ENCODE peak calls at places on chromosome 16, in five cellular contexts. S is tibial nerve, Z is body of pancreas, U is IMR-90, I is stomach. T is an unnamed sample.

GRCh38 chr16:12896562-12896961 is 4.8 kb upstream of the SHISA9 start:
- DNase-seq in U (no peak), I (no peak), Z (no peak), S (no peak), T (no peak)

GRCh38 chr16:47732122-47732805 is 271.1 kb downstream of the PHKB start:
- DNase-seq in S (no peak), Z (no peak), U (peak), I (no peak), T (no peak)

GRCh38 chr16:74570412-74571301 is 36.3 kb downstream of the GLG1 start:
- DNase-seq in S (no peak), U (peak), I (no peak), Z (no peak), T (peak)

GRCh38 chr16:1839554-1839953 is 12.5 kb downstream of the FAHD1 start:
- DNase-seq in I (no peak), S (no peak), Z (no peak), U (peak), T (no peak)

GRCh38 chr16:9302102-9302501 is 210.7 kb downstream of the HAPSTR1 start:
- DNase-seq in I (no peak), U (no peak), S (no peak), Z (peak), T (peak)

GRCh38 chr16:84156342-84156784 is 11.3 kb downstream of the DNAAF1 start:
- DNase-seq in Z (no peak), S (no peak), I (no peak), U (no peak), T (no peak)

GRCh38 chr16:54370653-54371052 is 84.1 kb upstream of the IRX3 start:
- DNase-seq in Z (no peak), U (no peak), I (no peak), S (no peak), T (no peak)

GRCh38 chr16:28495098-28495793 is 803 bp downstream of the APOBR start:
- DNase-seq in S (no peak), I (no peak), Z (no peak), U (no peak), T (peak)

GRCh38 chr16:71855937-71856662 is 10.3 kb downstream of the ATXN1L start:
- DNase-seq in S (no peak), I (no peak), Z (no peak), U (no peak), T (no peak)

GRCh38 chr16:4261557-4262172 is 11.2 kb downstream of the TFAP4 start:
- DNase-seq in Z (peak), I (no peak), S (no peak), U (peak), T (no peak)

GRCh38 chr16:22264786-22265185 is 32.4 kb upstream of the POLR3E start:
- DNase-seq in S (no peak), Z (no peak), U (no peak), I (no peak), T (no peak)

GRCh38 chr16:31476305-31477219 is 4.6 kb downstream of the TGFB1I1 start:
- DNase-seq in S (peak), Z (peak), I (peak), U (no peak), T (peak)

GRCh38 chr16:84386044-84386443 is 17.7 kb downstream of the ATP2C2 start:
- DNase-seq in Z (no peak), I (no peak), U (no peak), S (no peak), T (no peak)

GRCh38 chr16:11796227-11797165 is 562 bp downstream of the ZC3H7A start:
- DNase-seq in I (peak), U (peak), Z (peak), S (peak), T (peak)

GRCh38 chr16:2486645-2487516 is 12.0 kb downstream of the TBC1D24 start:
- DNase-seq in U (peak), S (no peak), Z (peak), I (peak), T (peak)

GRCh38 chr16:73014768-73015167 is 33.2 kb downstream of the ZFHX3 start:
- DNase-seq in I (no peak), U (no peak), S (no peak), Z (peak), T (no peak)

GRCh38 chr16:10895053-10895946 is 18.3 kb downstream of the CIITA start:
- DNase-seq in U (peak), S (peak), Z (no peak), I (no peak), T (no peak)

GRCh38 chr16:22123146-22123545 is 30.8 kb downstream of the VWA3A start:
- DNase-seq in S (no peak), Z (no peak), U (no peak), I (no peak), T (no peak)

GRCh38 chr16:83653785-83654184 is 154.0 kb upstream of the HSBP1 start:
- DNase-seq in Z (no peak), I (no peak), S (no peak), U (peak), T (no peak)

GRCh38 chr16:6728381-6728780 is 604.3 kb upstream of the RBFOX1 start:
- DNase-seq in Z (no peak), S (no peak), U (no peak), I (no peak), T (no peak)

GRCh38 chr16:27745348-27745747 is 195.4 kb downstream of the KATNIP start:
- DNase-seq in I (no peak), Z (no peak), U (peak), S (no peak), T (no peak)

GRCh38 chr16:72673118-72673517 is 374.8 kb downstream of the ZFHX3 start:
- DNase-seq in S (no peak), U (peak), Z (no peak), I (no peak), T (no peak)

GRCh38 chr16:74606521-74607309 is at the start of gene GLG1:
- DNase-seq in S (peak), U (peak), Z (peak), I (peak), T (peak)

GRCh38 chr16:80027007-80027965 is 426.7 kb upstream of the MAF start:
- DNase-seq in U (peak), Z (peak), S (peak), I (peak), T (peak)

GRCh38 chr16:30430428-30430970 is 669 bp upstream of the DCTPP1 start:
- DNase-seq in S (no peak), I (no peak), Z (no peak), U (no peak), T (no peak)

GRCh38 chr16:85196976-85197375 is 84.7 kb upstream of the CIBAR2 start:
- DNase-seq in Z (no peak), U (no peak), I (no peak), S (no peak), T (no peak)

GRCh38 chr16:65445313-65446260 is 323.7 kb upstream of the CDH11 start:
- DNase-seq in U (no peak), Z (no peak), I (no peak), S (no peak), T (no peak)

GRCh38 chr16:70692130-70692470 is 6.2 kb upstream of the MTSS2 start:
- DNase-seq in U (no peak), Z (no peak), I (no peak), S (no peak), T (no peak)
- TF ChIP-seq POLR2A in U (no peak), Z (no peak), I (no peak), S (no peak), T (no peak)

GRCh38 chr16:57497121-57497520 is 10.8 kb upstream of the DOK4 start:
- DNase-seq in S (no peak), Z (no peak), I (no peak), U (no peak), T (peak)
- H3K4me3 ChIP-seq in S (no peak), Z (no peak), I (no peak), U (no peak), T (no peak)

GRCh38 chr16:59849716-59850115 is 1115.6 kb upstream of the GOT2 start:
- DNase-seq in U (no peak), S (no peak), Z (no peak), I (no peak), T (no peak)
- TF ChIP-seq CTCF in U (no peak), S (no peak), Z (no peak), I (no peak), T (no peak)

DNA sequence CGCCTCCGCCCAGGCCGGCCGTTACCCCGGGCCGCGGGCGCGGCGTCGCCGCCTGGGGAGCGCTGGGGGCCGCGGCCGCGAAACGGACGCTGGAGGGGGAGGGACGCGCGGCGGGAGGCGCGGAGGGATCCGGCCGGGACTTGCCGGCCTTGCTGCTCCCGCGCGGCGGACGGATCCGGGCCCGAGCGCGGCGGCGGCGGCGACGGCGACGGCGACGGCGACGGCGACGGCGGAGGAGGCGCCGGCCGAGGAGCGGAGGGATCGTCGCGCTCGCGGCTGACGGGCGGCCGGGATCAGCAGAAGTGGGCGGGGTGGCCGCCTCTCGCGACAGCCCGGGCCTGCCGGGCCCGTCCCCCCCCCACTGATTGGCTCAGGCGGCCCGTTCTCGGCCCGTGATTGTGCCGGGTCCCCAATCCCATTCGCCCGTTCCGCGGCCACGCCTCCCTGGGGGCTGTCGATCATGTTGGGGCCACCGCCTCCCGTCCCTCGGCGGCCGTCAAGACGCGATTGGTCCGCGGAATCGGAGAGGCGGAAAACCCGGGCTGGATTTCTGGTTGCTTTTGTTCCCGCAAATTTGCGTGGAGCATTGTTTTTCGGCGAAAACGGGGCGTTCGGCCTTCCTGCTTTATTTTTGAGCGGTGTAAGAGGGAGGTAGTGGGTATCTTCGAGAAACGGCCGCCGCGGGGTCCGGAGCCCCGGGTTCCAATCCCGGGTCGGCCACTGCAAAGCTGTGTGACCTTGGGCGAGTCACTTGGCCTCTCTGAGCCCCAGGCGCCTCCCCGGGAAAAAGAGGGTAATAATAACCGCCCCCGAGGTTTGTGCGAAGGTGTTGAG is at the start of gene ZCCHC14:
- DNase-seq in S (peak), Z (peak), U (peak), I (peak), T (peak)
- TF ChIP-seq POLR2A in S (peak), Z (peak), U (peak), I (no peak), T (peak)

GRCh38 chr16:66569827-66570405 is 3.7 kb downstream of the CMTM1 start:
- DNase-seq in S (no peak), U (peak), Z (no peak), I (no peak), T (no peak)
- H3K4me3 ChIP-seq in S (no peak), U (no peak), Z (no peak), I (no peak), T (no peak)

DNA sequence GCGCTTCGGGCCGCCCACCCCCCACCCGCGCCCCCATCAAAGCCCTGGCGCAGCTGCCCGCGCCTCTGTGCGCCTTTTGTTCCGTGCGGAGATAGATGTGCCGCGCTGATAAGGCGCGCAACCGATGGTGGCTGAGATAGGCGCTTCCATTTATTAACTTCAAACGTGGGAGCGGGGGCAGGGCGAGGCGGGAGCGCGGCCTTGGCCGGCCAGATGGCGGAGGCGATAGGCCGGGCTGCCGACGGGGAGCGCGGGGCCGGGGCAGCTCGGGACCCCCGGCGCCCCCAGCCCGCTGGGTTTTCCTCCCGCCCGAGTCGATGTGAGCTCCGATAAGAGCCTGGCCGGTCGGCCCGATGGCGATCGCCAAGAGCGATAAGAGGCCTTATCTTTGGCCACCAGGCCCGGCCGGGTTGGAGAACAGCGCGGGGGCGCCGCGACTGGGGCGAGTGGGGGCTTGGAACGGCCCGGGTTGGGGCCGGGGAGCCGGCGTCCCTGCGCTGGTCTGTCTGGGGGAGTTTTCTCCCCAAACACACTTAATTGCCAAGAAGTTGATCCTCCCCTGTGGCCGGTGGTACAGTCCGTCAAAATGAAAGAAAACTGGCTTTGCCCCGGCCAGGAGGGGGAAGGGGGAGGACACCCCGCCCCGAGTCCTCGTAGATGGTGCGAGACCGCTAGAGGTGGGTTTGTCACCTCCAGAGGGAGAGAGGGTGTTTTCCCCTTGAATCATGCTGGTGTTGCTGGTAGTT is 2.7 kb downstream of the ZFPM1 start:
- DNase-seq in I (peak), U (peak), S (no peak), Z (peak), T (no peak)
- TF ChIP-seq CTCF in I (no peak), U (no peak), S (no peak), Z (no peak), T (peak)